ENCODE peak calls at places on chromosomes 4 and X, in nine cellular contexts. One of them, this sample, is unnamed.

GRCh38 chr4:83548151-83548905 is 12.4 kb downstream of the GPAT3 start:
- DNase-seq in AG10803: peak
- DNase-seq in epithelial cell of esophagus: peak
- DNase-seq in OCI-LY7: peak
- DNase-seq in WERI-Rb-1: no peak
- DNase-seq in neural progenitor cell: no peak
- DNase-seq in BE2C: peak
- DNase-seq in CD8-positive, alpha-beta T cell: peak
- DNase-seq in transverse colon: peak
- DNase-seq in this sample: peak

GRCh38 chr4:121648518-121648917 is 48.3 kb downstream of the ANXA5 start:
- DNase-seq in AG10803: peak
- DNase-seq in epithelial cell of esophagus: no peak
- DNase-seq in OCI-LY7: no peak
- DNase-seq in WERI-Rb-1: no peak
- DNase-seq in neural progenitor cell: no peak
- DNase-seq in BE2C: no peak
- DNase-seq in CD8-positive, alpha-beta T cell: no peak
- DNase-seq in transverse colon: no peak
- DNase-seq in this sample: no peak

GRCh38 chr4:180610317-180610716 is 1632.9 kb upstream of the TENM3 start:
- DNase-seq in AG10803: no peak
- DNase-seq in epithelial cell of esophagus: peak
- DNase-seq in OCI-LY7: no peak
- DNase-seq in WERI-Rb-1: no peak
- DNase-seq in neural progenitor cell: no peak
- DNase-seq in BE2C: no peak
- DNase-seq in CD8-positive, alpha-beta T cell: no peak
- DNase-seq in transverse colon: no peak
- DNase-seq in this sample: no peak

GRCh38 chr4:53100801-53101581 is 238.9 kb downstream of the RASL11B start:
- DNase-seq in AG10803: peak
- DNase-seq in epithelial cell of esophagus: peak
- DNase-seq in OCI-LY7: no peak
- DNase-seq in WERI-Rb-1: no peak
- DNase-seq in neural progenitor cell: no peak
- DNase-seq in BE2C: no peak
- DNase-seq in CD8-positive, alpha-beta T cell: no peak
- DNase-seq in transverse colon: no peak
- DNase-seq in this sample: no peak

GRCh38 chr4:85823295-85823694 is 348.3 kb downstream of the ARHGAP24 start:
- DNase-seq in AG10803: peak
- DNase-seq in epithelial cell of esophagus: peak
- DNase-seq in OCI-LY7: no peak
- DNase-seq in WERI-Rb-1: no peak
- DNase-seq in neural progenitor cell: no peak
- DNase-seq in BE2C: peak
- DNase-seq in CD8-positive, alpha-beta T cell: no peak
- DNase-seq in transverse colon: no peak
- DNase-seq in this sample: no peak

GRCh38 chr4:54696649-54697048 is 38.9 kb downstream of the KIT start:
- DNase-seq in AG10803: no peak
- DNase-seq in epithelial cell of esophagus: peak
- DNase-seq in OCI-LY7: no peak
- DNase-seq in WERI-Rb-1: no peak
- DNase-seq in neural progenitor cell: no peak
- DNase-seq in BE2C: peak
- DNase-seq in CD8-positive, alpha-beta T cell: no peak
- DNase-seq in transverse colon: no peak
- DNase-seq in this sample: no peak

GRCh38 chr4:91984466-91984865 is 319.3 kb upstream of the GRID2 start:
- DNase-seq in AG10803: no peak
- DNase-seq in epithelial cell of esophagus: no peak
- DNase-seq in OCI-LY7: no peak
- DNase-seq in WERI-Rb-1: no peak
- DNase-seq in neural progenitor cell: no peak
- DNase-seq in BE2C: no peak
- DNase-seq in CD8-positive, alpha-beta T cell: no peak
- DNase-seq in transverse colon: no peak
- DNase-seq in this sample: no peak

GRCh38 chr4:8198906-8199593 is at the start of gene SH3TC1:
- DNase-seq in AG10803: peak
- DNase-seq in epithelial cell of esophagus: peak
- DNase-seq in OCI-LY7: peak
- DNase-seq in WERI-Rb-1: peak
- DNase-seq in neural progenitor cell: peak
- DNase-seq in BE2C: peak
- DNase-seq in CD8-positive, alpha-beta T cell: peak
- DNase-seq in transverse colon: peak
- DNase-seq in this sample: peak

GRCh38 chr4:149961876-149962597 is 116.2 kb upstream of the DCLK2 start:
- DNase-seq in AG10803: peak
- DNase-seq in epithelial cell of esophagus: peak
- DNase-seq in OCI-LY7: no peak
- DNase-seq in WERI-Rb-1: no peak
- DNase-seq in neural progenitor cell: no peak
- DNase-seq in BE2C: no peak
- DNase-seq in CD8-positive, alpha-beta T cell: no peak
- DNase-seq in transverse colon: no peak
- DNase-seq in this sample: no peak

GRCh38 chr4:119735136-119735770 is 106.6 kb upstream of the PDE5A start:
- DNase-seq in AG10803: peak
- DNase-seq in epithelial cell of esophagus: peak
- DNase-seq in OCI-LY7: no peak
- DNase-seq in WERI-Rb-1: no peak
- DNase-seq in neural progenitor cell: no peak
- DNase-seq in BE2C: no peak
- DNase-seq in CD8-positive, alpha-beta T cell: no peak
- DNase-seq in transverse colon: no peak
- DNase-seq in this sample: no peak

GRCh38 chrX:29687687-29688086 is 527.7 kb upstream of the MAGEB2 start:
- DNase-seq in AG10803: peak
- DNase-seq in epithelial cell of esophagus: peak
- DNase-seq in OCI-LY7: no peak
- DNase-seq in WERI-Rb-1: no peak
- DNase-seq in neural progenitor cell: no peak
- DNase-seq in BE2C: no peak
- DNase-seq in CD8-positive, alpha-beta T cell: no peak
- DNase-seq in transverse colon: no peak
- DNase-seq in this sample: no peak

GRCh38 chr4:156362581-156362980 is 408.9 kb upstream of the CTSO start:
- DNase-seq in AG10803: peak
- DNase-seq in epithelial cell of esophagus: peak
- DNase-seq in OCI-LY7: no peak
- DNase-seq in WERI-Rb-1: no peak
- DNase-seq in neural progenitor cell: no peak
- DNase-seq in BE2C: no peak
- DNase-seq in CD8-positive, alpha-beta T cell: no peak
- DNase-seq in transverse colon: no peak
- DNase-seq in this sample: no peak

GRCh38 chr4:78171482-78171881 is 114.4 kb downstream of the FRAS1 start:
- DNase-seq in AG10803: no peak
- DNase-seq in epithelial cell of esophagus: no peak
- DNase-seq in OCI-LY7: no peak
- DNase-seq in WERI-Rb-1: peak
- DNase-seq in neural progenitor cell: peak
- DNase-seq in BE2C: no peak
- DNase-seq in CD8-positive, alpha-beta T cell: no peak
- DNase-seq in transverse colon: no peak
- DNase-seq in this sample: no peak

GRCh38 chrX:40632199-40632598 is 9.0 kb downstream of the MPC1L start:
- DNase-seq in AG10803: no peak
- DNase-seq in epithelial cell of esophagus: no peak
- DNase-seq in OCI-LY7: no peak
- DNase-seq in WERI-Rb-1: no peak
- DNase-seq in neural progenitor cell: no peak
- DNase-seq in BE2C: no peak
- DNase-seq in CD8-positive, alpha-beta T cell: no peak
- DNase-seq in transverse colon: no peak
- DNase-seq in this sample: no peak

GRCh38 chr4:58849026-58849425 is 1738.8 kb upstream of the IGFBP7 start:
- DNase-seq in AG10803: no peak
- DNase-seq in epithelial cell of esophagus: no peak
- DNase-seq in OCI-LY7: no peak
- DNase-seq in WERI-Rb-1: no peak
- DNase-seq in neural progenitor cell: no peak
- DNase-seq in BE2C: no peak
- DNase-seq in CD8-positive, alpha-beta T cell: no peak
- DNase-seq in transverse colon: no peak
- DNase-seq in this sample: no peak

GRCh38 chr4:38101563-38101962 is 141.4 kb downstream of the PTTG2 start:
- DNase-seq in AG10803: peak
- DNase-seq in epithelial cell of esophagus: peak
- DNase-seq in OCI-LY7: no peak
- DNase-seq in WERI-Rb-1: no peak
- DNase-seq in neural progenitor cell: no peak
- DNase-seq in BE2C: no peak
- DNase-seq in CD8-positive, alpha-beta T cell: no peak
- DNase-seq in transverse colon: no peak
- DNase-seq in this sample: no peak

GRCh38 chr4:103996637-103997036 is 276.9 kb upstream of the TACR3 start:
- DNase-seq in AG10803: peak
- DNase-seq in epithelial cell of esophagus: peak
- DNase-seq in OCI-LY7: no peak
- DNase-seq in WERI-Rb-1: peak
- DNase-seq in neural progenitor cell: peak
- DNase-seq in BE2C: peak
- DNase-seq in CD8-positive, alpha-beta T cell: no peak
- DNase-seq in transverse colon: no peak
- DNase-seq in this sample: peak

GRCh38 chr4:105624530-105624929 is 72.1 kb downstream of the ARHGEF38 start:
- DNase-seq in AG10803: peak
- DNase-seq in epithelial cell of esophagus: peak
- DNase-seq in OCI-LY7: no peak
- DNase-seq in WERI-Rb-1: no peak
- DNase-seq in neural progenitor cell: no peak
- DNase-seq in BE2C: no peak
- DNase-seq in CD8-positive, alpha-beta T cell: no peak
- DNase-seq in transverse colon: no peak
- DNase-seq in this sample: no peak

GRCh38 chr4:27701563-27701962 is 840.9 kb downstream of the STIM2 start:
- DNase-seq in AG10803: no peak
- DNase-seq in epithelial cell of esophagus: no peak
- DNase-seq in OCI-LY7: no peak
- DNase-seq in WERI-Rb-1: no peak
- DNase-seq in neural progenitor cell: no peak
- DNase-seq in BE2C: no peak
- DNase-seq in CD8-positive, alpha-beta T cell: no peak
- DNase-seq in transverse colon: no peak
- DNase-seq in this sample: no peak

GRCh38 chr4:27703771-27704170 is 843.1 kb downstream of the STIM2 start:
- DNase-seq in AG10803: no peak
- DNase-seq in epithelial cell of esophagus: no peak
- DNase-seq in OCI-LY7: no peak
- DNase-seq in WERI-Rb-1: no peak
- DNase-seq in neural progenitor cell: no peak
- DNase-seq in BE2C: no peak
- DNase-seq in CD8-positive, alpha-beta T cell: no peak
- DNase-seq in transverse colon: no peak
- DNase-seq in this sample: no peak

DNA sequence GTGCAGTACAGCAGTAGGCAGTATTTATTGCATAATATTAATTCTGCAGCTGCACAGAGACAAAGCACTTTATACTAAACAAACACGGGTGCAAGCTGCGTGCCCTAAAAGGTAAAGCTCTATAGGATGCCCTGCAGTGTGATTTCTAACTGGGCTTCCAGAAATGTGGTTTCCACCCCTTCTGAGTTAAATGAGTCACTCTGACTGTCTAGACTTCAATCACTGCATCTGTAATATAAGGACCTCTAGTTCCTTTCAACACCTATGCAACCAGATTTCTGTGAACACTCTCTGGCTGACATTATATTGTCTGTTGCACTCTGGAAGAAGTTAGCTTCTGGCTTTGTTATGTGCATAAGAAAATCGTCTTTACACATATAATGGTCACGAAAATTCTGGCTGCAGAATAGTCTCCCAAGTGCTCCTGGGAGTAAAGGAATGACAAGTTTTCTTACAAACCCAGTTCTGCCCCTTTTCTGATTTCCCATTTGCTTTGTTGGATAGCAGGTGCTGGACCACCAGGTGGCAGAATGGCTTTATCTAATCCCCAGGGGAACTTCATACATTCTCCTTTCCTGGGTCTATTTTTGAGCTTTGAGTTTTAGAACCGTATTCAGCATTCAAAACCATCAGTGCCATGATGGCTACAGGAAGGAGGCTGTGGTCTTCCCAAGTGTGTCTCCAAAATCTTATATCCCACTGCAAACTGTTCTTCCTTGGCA is 842.2 kb downstream of the STIM2 start:
- DNase-seq in AG10803: no peak
- DNase-seq in epithelial cell of esophagus: peak
- DNase-seq in OCI-LY7: peak
- DNase-seq in WERI-Rb-1: peak
- DNase-seq in neural progenitor cell: peak
- DNase-seq in BE2C: peak
- DNase-seq in CD8-positive, alpha-beta T cell: no peak
- DNase-seq in transverse colon: no peak
- DNase-seq in this sample: no peak
- TF ChIP-seq CTCF in AG10803: no peak
- TF ChIP-seq CTCF in epithelial cell of esophagus: peak
- TF ChIP-seq CTCF in OCI-LY7: peak
- TF ChIP-seq CTCF in WERI-Rb-1: peak
- TF ChIP-seq CTCF in neural progenitor cell: peak
- TF ChIP-seq CTCF in BE2C: peak
- TF ChIP-seq CTCF in CD8-positive, alpha-beta T cell: no peak
- TF ChIP-seq CTCF in transverse colon: no peak
- TF ChIP-seq CTCF in this sample: no peak

GRCh38 chr4:183353557-183353956 is 31.3 kb upstream of the CLDN24 start:
- DNase-seq in AG10803: no peak
- DNase-seq in epithelial cell of esophagus: no peak
- DNase-seq in OCI-LY7: no peak
- DNase-seq in WERI-Rb-1: no peak
- DNase-seq in neural progenitor cell: no peak
- DNase-seq in BE2C: no peak
- DNase-seq in CD8-positive, alpha-beta T cell: no peak
- DNase-seq in transverse colon: no peak
- DNase-seq in this sample: no peak
- TF ChIP-seq CTCF in AG10803: no peak
- TF ChIP-seq CTCF in epithelial cell of esophagus: no peak
- TF ChIP-seq CTCF in OCI-LY7: no peak
- TF ChIP-seq CTCF in WERI-Rb-1: peak
- TF ChIP-seq CTCF in neural progenitor cell: no peak
- TF ChIP-seq CTCF in BE2C: no peak
- TF ChIP-seq CTCF in CD8-positive, alpha-beta T cell: no peak
- TF ChIP-seq CTCF in transverse colon: no peak
- TF ChIP-seq CTCF in this sample: no peak

GRCh38 chrX:115679460-115679859 is 118.5 kb downstream of the PLS3 start:
- DNase-seq in AG10803: peak
- DNase-seq in epithelial cell of esophagus: peak
- DNase-seq in OCI-LY7: no peak
- DNase-seq in WERI-Rb-1: no peak
- DNase-seq in neural progenitor cell: peak
- DNase-seq in BE2C: no peak
- DNase-seq in CD8-positive, alpha-beta T cell: no peak
- DNase-seq in transverse colon: no peak
- DNase-seq in this sample: peak
- TF ChIP-seq CTCF in AG10803: peak
- TF ChIP-seq CTCF in epithelial cell of esophagus: peak
- TF ChIP-seq CTCF in OCI-LY7: no peak
- TF ChIP-seq CTCF in WERI-Rb-1: peak
- TF ChIP-seq CTCF in neural progenitor cell: peak
- TF ChIP-seq CTCF in BE2C: peak
- TF ChIP-seq CTCF in CD8-positive, alpha-beta T cell: no peak
- TF ChIP-seq CTCF in transverse colon: no peak
- TF ChIP-seq CTCF in this sample: peak

GRCh38 chrX:149487292-149487691 is 17.8 kb downstream of the IDS start:
- DNase-seq in AG10803: no peak
- DNase-seq in epithelial cell of esophagus: peak
- DNase-seq in OCI-LY7: peak
- DNase-seq in WERI-Rb-1: no peak
- DNase-seq in neural progenitor cell: no peak
- DNase-seq in BE2C: no peak
- DNase-seq in CD8-positive, alpha-beta T cell: peak
- DNase-seq in transverse colon: no peak
- DNase-seq in this sample: no peak
- TF ChIP-seq CTCF in AG10803: peak
- TF ChIP-seq CTCF in epithelial cell of esophagus: peak
- TF ChIP-seq CTCF in OCI-LY7: peak
- TF ChIP-seq CTCF in WERI-Rb-1: peak
- TF ChIP-seq CTCF in neural progenitor cell: peak
- TF ChIP-seq CTCF in BE2C: peak
- TF ChIP-seq CTCF in CD8-positive, alpha-beta T cell: no peak
- TF ChIP-seq CTCF in transverse colon: no peak
- TF ChIP-seq CTCF in this sample: no peak